ENCODE peak calls at places on chromosomes 7 and 10, in four cellular contexts. One of them, this sample, is unnamed.

GRCh38 chr10:11578802-11579255 is 32.6 kb downstream of the USP6NL start:
- DNase-seq in T-helper 9 cell: no peak
- DNase-seq in HS-5: no peak
- DNase-seq in kidney: no peak
- DNase-seq in this sample: peak; percentile 18

GRCh38 chr10:43227911-43228782 is 38.7 kb downstream of the RASGEF1A start:
- DNase-seq in T-helper 9 cell: no peak
- DNase-seq in HS-5: no peak
- DNase-seq in kidney: peak; percentile 61
- DNase-seq in this sample: no peak

GRCh38 chr10:91185239-91185875 is 35.1 kb upstream of the PCGF5 start:
- DNase-seq in T-helper 9 cell: no peak
- DNase-seq in HS-5: no peak
- DNase-seq in kidney: peak; percentile 68
- DNase-seq in this sample: no peak

GRCh38 chr7:390761-391410 is 100.9 kb downstream of the FOXL3 start:
- DNase-seq in T-helper 9 cell: no peak
- DNase-seq in HS-5: no peak
- DNase-seq in kidney: peak; percentile 63
- DNase-seq in this sample: no peak

GRCh38 chr10:1346201-1346600 is 290.0 kb downstream of the WDR37 start:
- DNase-seq in T-helper 9 cell: no peak
- DNase-seq in HS-5: no peak
- DNase-seq in kidney: no peak
- DNase-seq in this sample: no peak

GRCh38 chr7:66331883-66332282 is 126.7 kb downstream of the TPST1 start:
- DNase-seq in T-helper 9 cell: no peak
- DNase-seq in HS-5: no peak
- DNase-seq in kidney: no peak
- DNase-seq in this sample: no peak

GRCh38 chr10:3136336-3136735 is 36.2 kb downstream of the PITRM1 start:
- DNase-seq in T-helper 9 cell: no peak
- DNase-seq in HS-5: no peak
- DNase-seq in kidney: peak; percentile 49
- DNase-seq in this sample: no peak

GRCh38 chr10:1635340-1635739 is 102.0 kb downstream of the ADARB2 start:
- DNase-seq in T-helper 9 cell: no peak
- DNase-seq in HS-5: no peak
- DNase-seq in kidney: no peak
- DNase-seq in this sample: no peak

This sample was measured in GM13977.